ENCODE peak calls at places on chromosomes 12 and 14, in four cellular contexts. K is H1, F is H9, G is neuronal stem cell. O is an unnamed sample.

GRCh38 chr14:103056322-103057027 is 874 bp downstream of the CDC42BPB start:
- DNase-seq in G (no peak), K (no peak), F (peak), O (peak)

GRCh38 chr12:71685961-71686657 is at the start of gene TMEM19:
- DNase-seq in G (peak), K (peak), F (peak), O (peak)

GRCh38 chr12:40650038-40650704 is 42.1 kb upstream of the CNTN1 start:
- DNase-seq in K (no peak), G (no peak), F (peak), O (no peak)

GRCh38 chr12:127389923-127390322 is 877.0 kb upstream of the TMEM132C start:
- DNase-seq in F (peak), G (peak), K (peak), O (peak)

GRCh38 chr12:27561535-27562350 is 37.7 kb downstream of the PPFIBP1 start:
- DNase-seq in F (no peak), K (no peak), G (no peak), O (peak)

GRCh38 chr14:51750542-51750941 is 98.8 kb downstream of the FRMD6 start:
- DNase-seq in K (peak), G (no peak), F (peak), O (no peak)

GRCh38 chr12:118136559-118137003 is 657 bp downstream of the PEBP1 start:
- DNase-seq in K (no peak), F (peak), G (peak), O (peak)

GRCh38 chr14:52235434-52235833 is 32.1 kb upstream of the PTGDR start:
- DNase-seq in F (no peak), K (no peak), G (no peak), O (no peak)

GRCh38 chr12:82968644-82969339 is 282.1 kb downstream of the TMTC2 start:
- DNase-seq in F (no peak), K (no peak), G (no peak), O (no peak)

GRCh38 chr12:49195734-49196133 is 6.9 kb upstream of the TUBA1A start:
- DNase-seq in K (no peak), F (no peak), G (no peak), O (no peak)

GRCh38 chr14:74619672-74620131 is 7.7 kb upstream of the LTBP2 start:
- DNase-seq in K (no peak), F (no peak), G (no peak), O (peak)

GRCh38 chr12:52171950-52172512 is 19.8 kb downstream of the KRT80 start:
- DNase-seq in K (no peak), F (peak), G (no peak), O (no peak)

GRCh38 chr14:23094666-23095195 is at the start of gene ACIN1:
- DNase-seq in G (peak), F (no peak), K (no peak), O (peak)

DNA sequence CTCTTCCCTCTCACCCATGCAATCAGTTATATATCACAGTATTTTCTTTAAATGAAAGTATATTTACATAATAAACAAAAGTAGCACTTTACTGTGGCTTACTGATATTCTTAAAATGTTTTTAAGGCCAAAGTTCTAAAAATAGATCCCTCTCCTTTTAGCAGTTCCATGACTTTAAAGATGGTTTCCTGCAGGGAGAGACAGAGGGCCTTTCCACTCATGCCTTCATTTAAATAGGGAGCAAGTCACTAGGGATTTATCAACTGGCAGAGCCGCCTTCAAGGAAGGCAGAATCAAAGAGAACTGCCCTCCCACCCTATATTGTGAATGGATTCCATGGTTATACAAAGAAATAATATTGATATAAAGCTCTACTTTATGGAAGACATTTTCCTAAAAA is 55.5 kb downstream of the DUSP16 start:
- DNase-seq in F (no peak), K (no peak), G (no peak), O (peak)
- H2BK5ac ChIP-seq in F (no peak), K (no peak), G (no peak), O (no peak)

DNA sequence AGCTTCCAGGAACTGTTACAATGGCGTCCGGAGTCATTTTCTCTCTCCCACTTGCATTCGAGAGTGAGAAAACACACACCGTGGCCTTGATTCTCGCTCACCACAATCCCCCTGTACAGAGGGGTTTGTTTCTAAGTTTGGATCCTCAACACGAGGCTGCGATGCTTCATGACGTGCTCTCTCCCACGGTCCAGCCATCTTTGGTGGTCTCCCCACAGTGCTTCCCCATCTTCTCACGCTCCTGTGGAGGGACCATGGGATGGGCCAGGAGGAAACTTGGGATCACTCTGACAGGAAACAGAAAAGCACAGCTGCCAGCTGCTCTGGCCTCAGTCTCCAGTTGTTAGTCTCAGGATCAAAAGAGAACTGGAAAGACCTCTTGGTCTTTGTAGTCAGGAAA is 28.1 kb downstream of the OR10P1 start:
- DNase-seq in F (no peak), K (no peak), G (no peak), O (no peak)
- H2BK5ac ChIP-seq in F (no peak), K (no peak), G (no peak), O (no peak)

DNA sequence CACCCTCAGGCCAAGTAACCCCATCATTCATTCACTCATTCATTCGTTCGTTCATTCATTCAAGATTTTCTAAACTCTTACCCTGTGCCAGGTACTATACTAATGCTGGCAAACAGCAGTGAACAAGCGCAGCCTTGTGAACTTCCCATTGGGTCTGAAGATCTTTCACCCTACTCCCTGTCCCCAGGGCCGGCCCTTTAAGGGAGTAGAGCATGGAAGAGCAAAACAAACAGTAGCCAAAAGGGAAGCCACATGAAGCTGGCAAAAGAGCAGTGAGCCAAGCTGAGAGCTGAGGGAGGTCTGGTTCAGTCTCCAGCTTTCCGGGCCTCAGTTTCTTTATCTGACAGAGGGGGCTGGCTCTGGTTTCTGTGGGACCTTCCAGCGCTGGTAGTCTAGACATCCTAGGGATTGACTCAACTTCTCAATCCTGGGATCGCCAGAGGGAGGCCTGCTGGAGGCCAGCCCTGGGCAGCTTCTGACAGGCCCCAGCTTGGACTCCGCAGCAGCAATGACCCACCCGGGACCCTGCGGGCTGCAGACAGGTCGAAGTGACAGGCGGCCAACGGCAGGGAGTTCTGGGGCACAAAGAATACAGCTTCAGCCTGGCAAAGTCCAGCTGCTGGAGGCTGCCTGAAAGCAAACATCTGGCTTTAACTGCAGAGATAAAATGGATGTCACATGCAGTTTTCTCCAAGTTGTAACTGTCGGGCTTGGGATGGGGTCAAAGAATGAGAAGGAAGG is 27.1 kb downstream of the ACTN1 start:
- DNase-seq in K (no peak), G (no peak), F (no peak), O (no peak)
- H2BK5ac ChIP-seq in K (peak), G (peak), F (no peak), O (no peak)

DNA sequence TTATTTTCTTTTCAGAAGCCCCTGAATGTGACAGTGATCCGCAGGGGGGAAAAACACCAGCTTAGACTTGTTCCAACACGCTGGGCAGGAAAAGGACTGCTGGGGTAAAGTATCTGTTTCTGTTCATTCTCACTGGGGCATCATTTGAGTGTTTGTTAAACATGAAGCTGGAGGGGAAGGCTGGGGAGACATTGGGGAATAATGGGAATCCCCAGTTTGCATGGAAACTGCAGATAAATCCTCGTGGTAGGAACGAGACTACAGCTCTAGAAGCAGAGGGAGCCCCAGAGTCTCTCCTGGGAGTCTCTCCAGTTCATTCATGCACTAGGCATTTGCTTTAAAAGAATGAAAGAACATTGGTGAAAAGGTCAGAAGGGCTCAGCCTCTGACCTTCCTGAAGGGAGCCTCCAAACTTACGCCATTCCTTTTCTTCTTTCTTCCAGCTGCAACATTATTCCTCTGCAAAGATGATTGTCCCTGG is 2.5 kb upstream of the CFAP251 start:
- DNase-seq in F (no peak), G (peak), K (no peak), O (peak)
- H2BK5ac ChIP-seq in F (no peak), G (no peak), K (no peak), O (no peak)

GRCh38 chr14:92794547-92794941 is 439 bp downstream of the GOLGA5 start:
- DNase-seq in K (no peak), F (no peak), G (no peak), O (peak)
- H2BK5ac ChIP-seq in K (peak), F (no peak), G (no peak), O (peak)

O was measured in mesenchymal stem cell.